ENCODE peak calls at places on chromosomes 5 and 9, in five cellular contexts. D, A, Q, R and G are unnamed samples.

GRCh38 chr5:89265511-89266169 is 382.7 kb upstream of the MEF2C start:
- DNase-seq in R (no peak), D (peak), A (no peak), Q (no peak), G (no peak)

GRCh38 chr9:108568093-108568492 is 287.7 kb downstream of the ACTL7B start:
- DNase-seq in R (no peak), A (no peak), Q (peak), D (no peak), G (no peak)

GRCh38 chr9:88533951-88534455 is 975 bp upstream of the NXNL2 start:
- DNase-seq in R (no peak), A (peak), Q (no peak), D (peak), G (no peak)

GRCh38 chr5:114055810-114056476 is 305.9 kb upstream of the KCNN2 start:
- DNase-seq in A (no peak), R (no peak), D (peak), Q (no peak), G (peak)

GRCh38 chr5:112420111-112420864 is 1.2 kb upstream of the EPB41L4A start:
- DNase-seq in R (peak), D (peak), Q (peak), A (peak), G (peak)

GRCh38 chr5:151315998-151316597 is 12.5 kb upstream of the SLC36A3 start:
- DNase-seq in Q (peak), D (peak), R (peak), A (peak), G (peak)

GRCh38 chr5:82356808-82357671 is 78.9 kb upstream of the RPS23 start:
- DNase-seq in D (peak), A (peak), R (peak), Q (peak), G (no peak)

GRCh38 chr9:5514608-5515260 is 4.4 kb downstream of the PDCD1LG2 start:
- DNase-seq in Q (no peak), D (no peak), R (peak), A (no peak), G (no peak)

GRCh38 chr5:141849371-141850182 is 28.6 kb downstream of the PCDH1 start:
- DNase-seq in Q (peak), D (peak), R (no peak), A (peak), G (peak)

GRCh38 chr9:106753155-106753671 is 109.8 kb upstream of the ZNF462 start:
- DNase-seq in D (peak), Q (no peak), A (no peak), R (peak), G (no peak)

GRCh38 chr5:111143910-111144309 is 51.8 kb downstream of the WDR36 start:
- DNase-seq in Q (no peak), A (no peak), D (peak), R (no peak), G (no peak)

GRCh38 chr9:17609312-17610005 is 30.6 kb downstream of the SH3GL2 start:
- DNase-seq in A (no peak), D (no peak), Q (no peak), R (no peak), G (no peak)

GRCh38 chr5:53490747-53491146 is 10.3 kb downstream of the FST start:
- DNase-seq in D (peak), R (no peak), A (no peak), Q (peak), G (no peak)

GRCh38 chr9:33942471-33943083 is 106.1 kb downstream of the UBAP2 start:
- DNase-seq in A (no peak), Q (peak), R (no peak), D (peak), G (no peak)

GRCh38 chr9:135075234-135076142 is 12.0 kb upstream of the OLFM1 start:
- DNase-seq in D (no peak), R (no peak), A (no peak), Q (no peak), G (peak)

DNA sequence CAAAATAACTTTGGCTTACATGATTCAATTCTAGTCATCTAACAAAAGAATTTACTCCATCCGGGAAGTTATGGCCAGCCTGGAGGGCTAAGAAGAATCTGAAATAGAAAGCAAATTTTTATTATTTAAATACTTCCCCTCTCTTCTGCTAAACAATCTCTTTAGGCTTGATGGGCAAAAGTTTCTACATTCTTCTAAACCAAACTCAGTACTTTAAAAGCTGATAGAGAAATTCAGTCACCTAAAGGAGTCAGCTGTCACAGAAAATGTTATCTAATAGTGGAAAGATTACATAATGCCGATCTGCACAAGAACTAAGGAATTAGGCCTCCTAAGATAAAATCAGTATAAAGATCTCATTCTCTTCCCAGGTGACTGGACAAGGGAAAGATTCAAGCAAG is 32.4 kb downstream of the GNAQ start:
- DNase-seq in D (peak), Q (no peak), R (no peak), A (no peak), G (no peak)
- TF ChIP-seq MXI1 in D (no peak), Q (no peak), R (no peak), A (no peak), G (no peak)

GRCh38 chr5:127601601-127602000 is 47.3 kb upstream of the CTXN3 start:
- DNase-seq in D (no peak), Q (no peak), R (no peak), A (no peak), G (no peak)

GRCh38 chr5:127599321-127599720 is 49.6 kb upstream of the CTXN3 start:
- DNase-seq in Q (no peak), R (no peak), A (no peak), D (no peak), G (no peak)

GRCh38 chr5:127599847-127600246 is 49.0 kb upstream of the CTXN3 start:
- DNase-seq in R (no peak), D (no peak), Q (no peak), A (no peak), G (no peak)

GRCh38 chr5:127602481-127602880 is 46.4 kb upstream of the CTXN3 start:
- DNase-seq in A (no peak), R (no peak), D (no peak), Q (no peak), G (no peak)

GRCh38 chr5:127601111-127601510 is 47.8 kb upstream of the CTXN3 start:
- DNase-seq in D (no peak), Q (no peak), A (no peak), R (no peak), G (no peak)
- TF ChIP-seq MXI1 in D (no peak), Q (no peak), A (no peak), R (no peak), G (no peak)

DNA sequence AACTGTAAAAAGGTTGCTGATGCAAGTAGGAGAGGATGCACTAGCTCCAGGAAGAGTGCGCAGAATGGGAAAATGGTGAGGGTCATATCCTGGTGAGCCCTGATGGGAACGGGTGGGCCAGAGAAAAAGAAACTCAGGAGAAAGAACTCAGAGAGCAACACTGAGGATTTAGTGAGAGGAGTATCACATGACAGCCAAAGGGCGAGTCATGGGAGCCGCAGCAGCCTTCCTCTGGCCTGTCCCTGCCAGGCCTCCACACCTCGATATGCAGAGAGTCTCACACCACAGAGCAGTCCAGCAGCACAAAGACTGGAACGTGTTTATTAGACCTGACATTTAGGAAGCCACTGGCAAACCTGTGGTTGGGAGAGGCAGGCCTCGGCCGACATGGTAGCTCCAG is 69.7 kb upstream of the GNE start:
- DNase-seq in R (no peak), A (no peak), Q (no peak), D (peak), G (no peak)
- TF ChIP-seq MXI1 in R (no peak), A (no peak), Q (no peak), D (no peak), G (no peak)

DNA sequence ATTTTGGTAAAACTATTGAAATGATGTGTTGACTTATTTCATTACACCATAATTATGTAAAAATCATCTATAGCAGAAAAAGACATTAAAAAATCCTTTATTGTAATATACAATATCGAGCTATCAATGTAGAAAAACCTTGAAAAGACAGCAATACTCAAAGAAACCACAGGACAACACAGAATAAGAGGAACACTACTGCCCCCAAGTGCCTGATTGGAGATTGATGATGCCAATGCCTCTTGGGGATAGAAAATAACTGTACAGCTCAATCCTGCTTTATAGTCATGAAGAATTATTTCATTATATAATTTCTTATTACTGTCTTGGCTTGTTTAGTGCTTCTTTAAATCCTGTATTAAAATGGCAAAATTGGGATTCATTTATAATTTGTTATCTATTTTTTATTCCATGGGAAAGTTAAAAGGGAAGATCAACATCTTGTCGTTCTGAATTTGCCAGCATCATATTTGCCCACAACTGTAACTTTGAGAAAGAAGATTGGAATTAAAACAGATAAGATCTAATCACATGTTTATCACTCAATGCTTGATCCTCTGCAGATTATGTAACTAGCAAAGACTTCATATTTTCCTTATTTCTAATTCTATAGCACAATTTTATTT is 337.5 kb downstream of the CDH9 start:
- DNase-seq in D (no peak), A (peak), R (no peak), Q (peak), G (peak)
- TF ChIP-seq MXI1 in D (no peak), A (no peak), R (no peak), Q (no peak), G (no peak)

DNA sequence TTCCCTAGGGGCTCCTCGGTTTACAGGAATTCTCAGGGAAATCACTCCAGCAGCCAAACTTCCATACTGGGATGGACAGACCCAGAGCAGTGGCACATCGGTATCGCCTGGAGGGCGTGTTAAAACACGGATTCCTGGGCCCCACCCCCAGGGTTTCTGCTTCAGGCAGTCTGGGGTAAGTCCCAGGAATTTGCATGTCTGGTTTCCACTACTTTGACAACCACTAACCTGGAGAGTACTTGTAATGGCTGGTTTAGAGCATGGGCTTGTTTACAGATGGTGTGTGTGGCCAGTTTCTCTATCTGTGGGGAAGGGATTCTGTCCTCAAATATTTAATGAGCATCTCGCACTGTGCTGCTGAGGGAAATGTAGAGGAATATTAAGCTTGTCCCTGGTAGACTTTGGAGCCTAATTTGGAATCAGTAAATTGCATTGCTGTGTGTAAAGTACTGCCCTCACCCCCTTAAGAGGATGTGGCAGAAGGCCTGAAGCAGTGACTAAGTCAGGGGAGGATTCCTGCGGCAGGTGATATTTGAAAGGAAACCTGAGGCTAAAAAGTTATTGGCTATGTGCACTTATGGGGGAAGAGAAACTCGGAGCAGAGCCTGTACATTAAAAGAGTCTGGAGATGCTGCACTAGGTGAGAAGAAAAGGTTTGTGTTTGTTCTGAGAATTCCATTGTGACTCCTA is 18.6 kb upstream of the TJP2 start:
- DNase-seq in D (no peak), Q (no peak), R (no peak), A (no peak), G (no peak)
- TF ChIP-seq MXI1 in D (no peak), Q (no peak), R (no peak), A (no peak), G (no peak)

DNA sequence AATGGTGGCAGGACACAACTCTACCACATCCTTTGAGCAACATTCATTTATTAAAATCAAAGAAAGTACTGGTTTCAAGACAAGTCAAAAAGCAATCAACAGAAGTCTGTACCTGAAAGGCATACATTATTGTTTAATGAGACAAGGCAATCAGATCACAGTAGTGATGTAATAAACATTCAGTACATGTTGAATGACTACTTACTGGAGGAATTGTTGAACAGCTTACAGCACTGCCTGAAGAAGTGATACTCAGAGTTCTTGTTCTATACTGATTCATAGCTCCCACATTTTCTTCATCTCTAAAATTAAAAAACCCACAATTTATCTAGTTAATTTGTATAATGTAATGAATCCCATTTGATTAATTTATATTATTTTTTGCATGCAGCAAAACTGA is 18.2 kb downstream of the RIOK2 start:
- DNase-seq in A (no peak), R (no peak), Q (no peak), D (peak), G (no peak)
- TF ChIP-seq MXI1 in A (no peak), R (no peak), Q (no peak), D (no peak), G (no peak)

DNA sequence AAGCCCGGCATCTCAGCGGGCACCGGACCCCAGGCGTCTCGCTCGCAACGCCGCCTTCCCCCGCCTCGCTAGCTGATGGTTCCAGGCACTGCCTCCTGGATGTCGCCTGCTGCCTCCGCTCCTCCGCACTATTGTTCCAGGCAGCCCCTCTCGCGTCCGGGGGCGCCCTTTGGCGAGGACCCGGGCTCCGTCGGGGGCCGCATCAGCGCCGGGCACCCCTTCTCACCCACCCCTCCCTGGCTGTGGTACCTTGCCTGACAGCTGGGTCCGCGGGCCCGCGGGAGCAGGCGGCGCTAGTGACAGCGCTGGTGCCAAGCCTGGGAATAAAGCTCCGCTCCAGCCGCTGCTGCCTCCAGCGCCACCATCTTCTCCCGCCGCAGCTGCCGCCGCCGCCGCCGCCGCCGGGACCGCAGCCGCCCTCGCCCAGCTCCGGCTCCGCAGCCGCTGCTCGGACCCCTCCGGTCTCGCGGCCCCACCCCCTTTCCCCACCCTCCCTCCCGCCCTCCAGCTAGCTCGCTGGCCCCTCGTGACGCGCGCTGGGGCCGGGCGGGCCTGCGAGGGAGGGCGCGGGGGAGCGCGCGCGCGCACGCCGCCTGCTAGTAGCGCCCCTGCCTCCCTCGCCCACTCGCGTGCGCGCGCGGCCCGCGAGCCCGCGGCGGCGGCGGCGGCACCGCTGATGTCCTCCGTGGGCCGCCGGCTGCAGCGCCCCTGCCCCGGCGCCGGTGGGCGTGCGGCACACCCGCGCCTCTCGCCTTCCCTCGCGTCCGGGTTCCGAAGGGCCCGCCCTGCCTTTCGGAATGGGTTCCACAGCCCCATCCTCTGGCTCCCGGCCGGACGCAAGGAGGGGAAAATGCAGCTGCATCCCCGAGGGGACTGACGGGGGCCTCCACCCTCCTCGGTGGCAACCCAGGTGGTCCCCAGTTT is at the start of gene APBA1:
- DNase-seq in D (peak), R (no peak), A (peak), Q (no peak), G (peak)
- TF ChIP-seq MXI1 in D (no peak), R (no peak), A (no peak), Q (no peak), G (peak)

GRCh38 chr5:11128021-11128420 is 367.0 kb upstream of the DAP start:
- DNase-seq in A (no peak), R (no peak), D (no peak), Q (no peak), G (no peak)

GRCh38 chr5:11126844-11127243 is 365.8 kb upstream of the DAP start:
- DNase-seq in A (no peak), Q (no peak), D (no peak), R (no peak), G (no peak)

GRCh38 chr5:11130111-11130510 is 369.1 kb upstream of the DAP start:
- DNase-seq in A (no peak), Q (no peak), D (no peak), R (no peak), G (no peak)
- TF ChIP-seq MXI1 in A (no peak), Q (no peak), D (no peak), R (no peak), G (no peak)

GRCh38 chr9:97889941-97890557 is 32.3 kb downstream of the TRMO start:
- DNase-seq in R (no peak), A (peak), D (no peak), Q (no peak), G (peak)
- TF ChIP-seq MXI1 in R (no peak), A (no peak), D (no peak), Q (no peak), G (no peak)